ENCODE peak calls at places on chromosomes 2 and 18, in six cellular contexts. S, A, U, C, R and B are unnamed samples.

GRCh38 chr2:45823723-45824206 is 172.3 kb downstream of the PRKCE start:
- DNase-seq in R (no peak), U (no peak), S (no peak), A (no peak), C (no peak), B (no peak)

GRCh38 chr2:151774506-151774905 is 40.2 kb upstream of the NEB start:
- DNase-seq in C (no peak), A (no peak), S (no peak), U (no peak), R (no peak), B (no peak)

GRCh38 chr2:130241041-130241707 is 42.9 kb upstream of the TUBA3E start:
- DNase-seq in R (no peak), S (no peak), U (no peak), A (no peak), C (no peak), B (no peak)

GRCh38 chr2:214075446-214075845 is 335.4 kb upstream of the VWC2L start:
- DNase-seq in R (no peak), A (no peak), C (no peak), S (no peak), U (no peak), B (no peak)

GRCh38 chr2:43075054-43075593 is 151.3 kb downstream of the ZFP36L2 start:
- DNase-seq in S (no peak), C (no peak), U (no peak), A (no peak), R (no peak), B (no peak)

GRCh38 chr2:54604771-54605350 is 118.6 kb upstream of the EML6 start:
- DNase-seq in R (no peak), C (no peak), S (no peak), U (no peak), A (no peak), B (no peak)

GRCh38 chr2:158932246-158932645 is 36.2 kb upstream of the TANC1 start:
- DNase-seq in S (no peak), C (no peak), R (no peak), U (no peak), A (no peak), B (no peak)

GRCh38 chr2:71678874-71679273 is 225.5 kb downstream of the DYSF start:
- DNase-seq in C (no peak), R (no peak), S (no peak), A (no peak), U (no peak), B (no peak)

GRCh38 chr18:37578886-37579513 is 13.4 kb upstream of the CELF4 start:
- DNase-seq in R (no peak), C (no peak), S (no peak), A (no peak), U (peak; percentile 63), B (no peak)

GRCh38 chr2:233053928-233054774 is 6.0 kb upstream of the INPP5D start:
- DNase-seq in A (peak; percentile 70), U (peak; percentile 44), R (no peak), S (peak; percentile 74), C (no peak), B (peak; percentile 48)

GRCh38 chr2:65974067-65974723 is 460.7 kb upstream of the MEIS1 start:
- DNase-seq in R (no peak), U (no peak), A (no peak), C (no peak), S (no peak), B (no peak)

GRCh38 chr2:11563784-11564666 is 30.2 kb downstream of the GREB1 start:
- DNase-seq in R (no peak), S (no peak), A (no peak), U (no peak), C (no peak), B (no peak)

GRCh38 chr2:47301277-47301618 is 101.7 kb upstream of the MSH2 start:
- DNase-seq in R (no peak), A (no peak), C (no peak), U (no peak), S (no peak), B (no peak)

GRCh38 chr2:64721326-64721633 is 67.6 kb upstream of the SERTAD2 start:
- DNase-seq in A (no peak), S (no peak), U (no peak), C (no peak), R (no peak), B (no peak)

GRCh38 chr2:39991298-39991697 is 212.2 kb upstream of the THUMPD2 start:
- DNase-seq in A (no peak), U (no peak), R (no peak), S (no peak), C (no peak), B (no peak)

GRCh38 chr18:60794802-60795201 is 422.2 kb upstream of the MC4R start:
- DNase-seq in S (no peak), C (no peak), U (no peak), A (no peak), R (no peak), B (no peak)

GRCh38 chr2:64698668-64699444 is 45.1 kb upstream of the SERTAD2 start:
- DNase-seq in A (no peak), S (no peak), C (no peak), R (no peak), U (no peak), B (no peak)

GRCh38 chr2:207744451-207744850 is 25.3 kb downstream of the FZD5 start:
- DNase-seq in R (no peak), A (no peak), U (no peak), C (no peak), S (no peak), B (no peak)

GRCh38 chr2:153235516-153235915 is 243.0 kb downstream of the RPRM start:
- DNase-seq in A (no peak), C (no peak), S (peak; percentile 45), R (no peak), U (no peak), B (no peak)

GRCh38 chr2:203786912-203787311 is 80.5 kb downstream of the CD28 start:
- DNase-seq in U (peak; percentile 4), C (no peak), R (no peak), A (no peak), S (no peak), B (no peak)

GRCh38 chr2:232854082-232854481 is 16.0 kb upstream of the SNORC start:
- DNase-seq in R (no peak), U (no peak), S (no peak), A (no peak), C (no peak), B (no peak)